ENCODE peak calls at places on chromosomes 11 and 22, in eight cellular contexts. One of them, this sample, is unnamed.

GRCh38 chr11:69333906-69334305 is 40.0 kb downstream of the MYEOV start:
- DNase-seq in mucosa of gallbladder: no peak
- DNase-seq in NCI-H524: no peak
- DNase-seq in AG04450: no peak
- DNase-seq in right lobe of liver: no peak
- DNase-seq in NCI-H2081 treated with DMSO at 0.1 percent for 48 hours: no peak
- DNase-seq in iris pigment epithelial cell: no peak
- DNase-seq in globus pallidus: no peak
- DNase-seq in this sample: no peak

GRCh38 chr11:78000193-78000592 is 5.7 kb upstream of the INTS4 start:
- DNase-seq in mucosa of gallbladder: peak; percentile 21
- DNase-seq in NCI-H524: peak; percentile 76
- DNase-seq in AG04450: peak; percentile 53
- DNase-seq in right lobe of liver: no peak
- DNase-seq in NCI-H2081 treated with DMSO at 0.1 percent for 48 hours: peak; percentile 74
- DNase-seq in iris pigment epithelial cell: peak; percentile 76
- DNase-seq in globus pallidus: peak; percentile 69
- DNase-seq in this sample: peak; percentile 65

GRCh38 chr11:76838422-76839068 is 22.2 kb upstream of the ACER3 start:
- DNase-seq in mucosa of gallbladder: no peak
- DNase-seq in NCI-H524: peak; percentile 48
- DNase-seq in AG04450: no peak
- DNase-seq in right lobe of liver: no peak
- DNase-seq in NCI-H2081 treated with DMSO at 0.1 percent for 48 hours: no peak
- DNase-seq in iris pigment epithelial cell: no peak
- DNase-seq in globus pallidus: no peak
- DNase-seq in this sample: peak; percentile 88

GRCh38 chr11:45857834-45858492 is 10.7 kb downstream of the CRY2 start:
- DNase-seq in mucosa of gallbladder: peak; percentile 40
- DNase-seq in NCI-H524: no peak
- DNase-seq in AG04450: no peak
- DNase-seq in right lobe of liver: no peak
- DNase-seq in NCI-H2081 treated with DMSO at 0.1 percent for 48 hours: no peak
- DNase-seq in iris pigment epithelial cell: peak; percentile 95
- DNase-seq in globus pallidus: peak; percentile 64
- DNase-seq in this sample: no peak

GRCh38 chr11:75035911-75036536 is 47.3 kb downstream of the NEU3 start:
- DNase-seq in mucosa of gallbladder: no peak
- DNase-seq in NCI-H524: peak; percentile 22
- DNase-seq in AG04450: no peak
- DNase-seq in right lobe of liver: no peak
- DNase-seq in NCI-H2081 treated with DMSO at 0.1 percent for 48 hours: no peak
- DNase-seq in iris pigment epithelial cell: no peak
- DNase-seq in globus pallidus: no peak
- DNase-seq in this sample: no peak

GRCh38 chr11:128472128-128473110 is 114.9 kb downstream of the ETS1 start:
- DNase-seq in mucosa of gallbladder: no peak
- DNase-seq in NCI-H524: no peak
- DNase-seq in AG04450: no peak
- DNase-seq in right lobe of liver: no peak
- DNase-seq in NCI-H2081 treated with DMSO at 0.1 percent for 48 hours: no peak
- DNase-seq in iris pigment epithelial cell: peak; percentile 82
- DNase-seq in globus pallidus: no peak
- DNase-seq in this sample: no peak

GRCh38 chr22:21650823-21651520 is 8.9 kb downstream of the SDF2L1 start:
- DNase-seq in mucosa of gallbladder: no peak
- DNase-seq in NCI-H524: peak; percentile 51
- DNase-seq in AG04450: no peak
- DNase-seq in right lobe of liver: no peak
- DNase-seq in NCI-H2081 treated with DMSO at 0.1 percent for 48 hours: no peak
- DNase-seq in iris pigment epithelial cell: no peak
- DNase-seq in globus pallidus: no peak
- DNase-seq in this sample: peak; percentile 24

GRCh38 chr22:36988075-36988474 is 31.2 kb downstream of the TST start:
- DNase-seq in mucosa of gallbladder: no peak
- DNase-seq in NCI-H524: no peak
- DNase-seq in AG04450: no peak
- DNase-seq in right lobe of liver: no peak
- DNase-seq in NCI-H2081 treated with DMSO at 0.1 percent for 48 hours: no peak
- DNase-seq in iris pigment epithelial cell: no peak
- DNase-seq in globus pallidus: no peak
- DNase-seq in this sample: no peak

GRCh38 chr11:45816614-45817013 is 11.7 kb downstream of the SLC35C1 start:
- DNase-seq in mucosa of gallbladder: no peak
- DNase-seq in NCI-H524: no peak
- DNase-seq in AG04450: no peak
- DNase-seq in right lobe of liver: peak; percentile 39
- DNase-seq in NCI-H2081 treated with DMSO at 0.1 percent for 48 hours: peak; percentile 43
- DNase-seq in iris pigment epithelial cell: no peak
- DNase-seq in globus pallidus: no peak
- DNase-seq in this sample: no peak

GRCh38 chr11:106471273-106471672 is 393.8 kb downstream of the AASDHPPT start:
- DNase-seq in mucosa of gallbladder: no peak
- DNase-seq in NCI-H524: no peak
- DNase-seq in AG04450: no peak
- DNase-seq in right lobe of liver: no peak
- DNase-seq in NCI-H2081 treated with DMSO at 0.1 percent for 48 hours: no peak
- DNase-seq in iris pigment epithelial cell: peak; percentile 37
- DNase-seq in globus pallidus: no peak
- DNase-seq in this sample: no peak

GRCh38 chr11:116600930-116601329 is 171.9 kb downstream of the BUD13 start:
- DNase-seq in mucosa of gallbladder: no peak
- DNase-seq in NCI-H524: no peak
- DNase-seq in AG04450: no peak
- DNase-seq in right lobe of liver: no peak
- DNase-seq in NCI-H2081 treated with DMSO at 0.1 percent for 48 hours: no peak
- DNase-seq in iris pigment epithelial cell: no peak
- DNase-seq in globus pallidus: no peak
- DNase-seq in this sample: peak; percentile 23

GRCh38 chr11:67484847-67485311 is 2.1 kb downstream of the AIP start:
- DNase-seq in mucosa of gallbladder: no peak
- DNase-seq in NCI-H524: no peak
- DNase-seq in AG04450: no peak
- DNase-seq in right lobe of liver: peak; percentile 28
- DNase-seq in NCI-H2081 treated with DMSO at 0.1 percent for 48 hours: no peak
- DNase-seq in iris pigment epithelial cell: no peak
- DNase-seq in globus pallidus: no peak
- DNase-seq in this sample: no peak

GRCh38 chr11:45259607-45260006 is 26.5 kb downstream of the SYT13 start:
- DNase-seq in mucosa of gallbladder: peak; percentile 84
- DNase-seq in NCI-H524: no peak
- DNase-seq in AG04450: no peak
- DNase-seq in right lobe of liver: no peak
- DNase-seq in NCI-H2081 treated with DMSO at 0.1 percent for 48 hours: no peak
- DNase-seq in iris pigment epithelial cell: no peak
- DNase-seq in globus pallidus: no peak
- DNase-seq in this sample: no peak

GRCh38 chr22:47337161-47337621 is 574.7 kb downstream of the TBC1D22A start:
- DNase-seq in mucosa of gallbladder: peak; percentile 78
- DNase-seq in NCI-H524: peak; percentile 91
- DNase-seq in AG04450: peak; percentile 42
- DNase-seq in right lobe of liver: no peak
- DNase-seq in NCI-H2081 treated with DMSO at 0.1 percent for 48 hours: no peak
- DNase-seq in iris pigment epithelial cell: peak; percentile 75
- DNase-seq in globus pallidus: peak; percentile 18
- DNase-seq in this sample: peak; percentile 86

GRCh38 chr11:79419120-79419519 is 21.7 kb downstream of the TENM4 start:
- DNase-seq in mucosa of gallbladder: no peak
- DNase-seq in NCI-H524: no peak
- DNase-seq in AG04450: no peak
- DNase-seq in right lobe of liver: no peak
- DNase-seq in NCI-H2081 treated with DMSO at 0.1 percent for 48 hours: no peak
- DNase-seq in iris pigment epithelial cell: peak; percentile 72
- DNase-seq in globus pallidus: no peak
- DNase-seq in this sample: no peak

GRCh38 chr11:125390949-125391348 is 105.1 kb downstream of the FEZ1 start:
- DNase-seq in mucosa of gallbladder: no peak
- DNase-seq in NCI-H524: no peak
- DNase-seq in AG04450: peak; percentile 43
- DNase-seq in right lobe of liver: no peak
- DNase-seq in NCI-H2081 treated with DMSO at 0.1 percent for 48 hours: no peak
- DNase-seq in iris pigment epithelial cell: peak; percentile 21
- DNase-seq in globus pallidus: no peak
- DNase-seq in this sample: no peak

GRCh38 chr11:93958991-93959390 is 62.2 kb upstream of the HEPHL1 start:
- DNase-seq in mucosa of gallbladder: no peak
- DNase-seq in NCI-H524: no peak
- DNase-seq in AG04450: no peak
- DNase-seq in right lobe of liver: no peak
- DNase-seq in NCI-H2081 treated with DMSO at 0.1 percent for 48 hours: no peak
- DNase-seq in iris pigment epithelial cell: no peak
- DNase-seq in globus pallidus: no peak
- DNase-seq in this sample: no peak

GRCh38 chr11:129999407-129999806 is 3.2 kb downstream of the PRDM10 start:
- DNase-seq in mucosa of gallbladder: no peak
- DNase-seq in NCI-H524: no peak
- DNase-seq in AG04450: no peak
- DNase-seq in right lobe of liver: no peak
- DNase-seq in NCI-H2081 treated with DMSO at 0.1 percent for 48 hours: peak; percentile 12
- DNase-seq in iris pigment epithelial cell: no peak
- DNase-seq in globus pallidus: no peak
- DNase-seq in this sample: no peak

GRCh38 chr22:49965291-49966040 is 4.9 kb downstream of the PIM3 start:
- DNase-seq in mucosa of gallbladder: peak; percentile 8
- DNase-seq in NCI-H524: no peak
- DNase-seq in AG04450: no peak
- DNase-seq in right lobe of liver: peak; percentile 42
- DNase-seq in NCI-H2081 treated with DMSO at 0.1 percent for 48 hours: no peak
- DNase-seq in iris pigment epithelial cell: no peak
- DNase-seq in globus pallidus: no peak
- DNase-seq in this sample: peak; percentile 7

GRCh38 chr11:12854829-12855228 is 154.3 kb upstream of the RASSF10 start:
- DNase-seq in mucosa of gallbladder: peak; percentile 27
- DNase-seq in NCI-H524: no peak
- DNase-seq in AG04450: no peak
- DNase-seq in right lobe of liver: no peak
- DNase-seq in NCI-H2081 treated with DMSO at 0.1 percent for 48 hours: no peak
- DNase-seq in iris pigment epithelial cell: no peak
- DNase-seq in globus pallidus: no peak
- DNase-seq in this sample: no peak

GRCh38 chr11:10274726-10275125 is 19.3 kb downstream of the SBF2 start:
- DNase-seq in mucosa of gallbladder: no peak
- DNase-seq in NCI-H524: no peak
- DNase-seq in AG04450: no peak
- DNase-seq in right lobe of liver: no peak
- DNase-seq in NCI-H2081 treated with DMSO at 0.1 percent for 48 hours: no peak
- DNase-seq in iris pigment epithelial cell: no peak
- DNase-seq in globus pallidus: no peak
- DNase-seq in this sample: no peak

GRCh38 chr22:46866591-46866990 is 104.1 kb downstream of the TBC1D22A start:
- DNase-seq in mucosa of gallbladder: no peak
- DNase-seq in NCI-H524: no peak
- DNase-seq in AG04450: peak; percentile 65
- DNase-seq in right lobe of liver: no peak
- DNase-seq in NCI-H2081 treated with DMSO at 0.1 percent for 48 hours: no peak
- DNase-seq in iris pigment epithelial cell: peak; percentile 89
- DNase-seq in globus pallidus: no peak
- DNase-seq in this sample: no peak

GRCh38 chr11:28384418-28384817 is 276.2 kb downstream of the METTL15 start:
- DNase-seq in mucosa of gallbladder: no peak
- DNase-seq in NCI-H524: no peak
- DNase-seq in AG04450: peak; percentile 76
- DNase-seq in right lobe of liver: no peak
- DNase-seq in NCI-H2081 treated with DMSO at 0.1 percent for 48 hours: no peak
- DNase-seq in iris pigment epithelial cell: peak; percentile 99
- DNase-seq in globus pallidus: no peak
- DNase-seq in this sample: no peak

GRCh38 chr22:41273128-41273527 is 12.9 kb downstream of the RANGAP1 start:
- DNase-seq in mucosa of gallbladder: no peak
- DNase-seq in NCI-H524: no peak
- DNase-seq in AG04450: no peak
- DNase-seq in right lobe of liver: no peak
- DNase-seq in NCI-H2081 treated with DMSO at 0.1 percent for 48 hours: no peak
- DNase-seq in iris pigment epithelial cell: no peak
- DNase-seq in globus pallidus: no peak
- DNase-seq in this sample: no peak

GRCh38 chr22:45692549-45692948 is 20.9 kb downstream of the ATXN10 start:
- DNase-seq in mucosa of gallbladder: no peak
- DNase-seq in NCI-H524: no peak
- DNase-seq in AG04450: no peak
- DNase-seq in right lobe of liver: no peak
- DNase-seq in NCI-H2081 treated with DMSO at 0.1 percent for 48 hours: no peak
- DNase-seq in iris pigment epithelial cell: peak; percentile 70
- DNase-seq in globus pallidus: no peak
- DNase-seq in this sample: no peak

GRCh38 chr22:45919504-45920286 is 57.3 kb downstream of the WNT7B start:
- DNase-seq in mucosa of gallbladder: peak; percentile 68
- DNase-seq in NCI-H524: no peak
- DNase-seq in AG04450: no peak
- DNase-seq in right lobe of liver: no peak
- DNase-seq in NCI-H2081 treated with DMSO at 0.1 percent for 48 hours: no peak
- DNase-seq in iris pigment epithelial cell: no peak
- DNase-seq in globus pallidus: no peak
- DNase-seq in this sample: no peak

GRCh38 chr22:50613291-50613981 is 12.8 kb downstream of the MAPK8IP2 start:
- DNase-seq in mucosa of gallbladder: peak; percentile 74
- DNase-seq in NCI-H524: no peak
- DNase-seq in AG04450: no peak
- DNase-seq in right lobe of liver: peak; percentile 88
- DNase-seq in NCI-H2081 treated with DMSO at 0.1 percent for 48 hours: no peak
- DNase-seq in iris pigment epithelial cell: no peak
- DNase-seq in globus pallidus: no peak
- DNase-seq in this sample: peak; percentile 44

GRCh38 chr11:104665631-104666030 is 232.6 kb downstream of the CASP12 start:
- DNase-seq in mucosa of gallbladder: no peak
- DNase-seq in NCI-H524: no peak
- DNase-seq in AG04450: peak; percentile 50
- DNase-seq in right lobe of liver: no peak
- DNase-seq in NCI-H2081 treated with DMSO at 0.1 percent for 48 hours: no peak
- DNase-seq in iris pigment epithelial cell: peak; percentile 89
- DNase-seq in globus pallidus: no peak
- DNase-seq in this sample: no peak